ENCODE peak calls at places on chromosomes 11 and 22, in four cellular contexts. X is SK-N-SH, D is GM12878, L is H1. P is an unnamed sample.
A peak's percentile ranks its signal among the peaks of the same experiment; 100 is the strongest.

GRCh38 chr11:2523821-2524391 is 79.1 kb downstream of the KCNQ1 start:
- DNase-seq in X (peak; percentile 19), D (no peak), L (no peak), P (no peak)

GRCh38 chr22:31250740-31251330 is 38.7 kb downstream of the LIMK2 start:
- DNase-seq in X (no peak), D (no peak), L (no peak), P (no peak)

GRCh38 chr11:132941024-132941646 is 591.2 kb downstream of the OPCML start:
- DNase-seq in X (peak; percentile 56), D (no peak), L (no peak), P (peak; percentile 6)

GRCh38 chr11:2209370-2209801 is 37.8 kb upstream of the TH start:
- DNase-seq in X (peak; percentile 20), D (no peak), L (peak; percentile 41), P (peak; percentile 3)

GRCh38 chr22:49976439-49977175 is 16.0 kb downstream of the PIM3 start:
- DNase-seq in X (peak; percentile 28), D (peak; percentile 67), L (no peak), P (peak; percentile 14)

GRCh38 chr11:102289510-102290078 is 27.7 kb upstream of the BIRC3 start:
- DNase-seq in X (no peak), D (no peak), L (no peak), P (no peak)

GRCh38 chr11:131246589-131247164 is 123.7 kb upstream of the NTM start:
- DNase-seq in X (peak; percentile 23), D (no peak), L (peak; percentile 90), P (peak; percentile 25)

GRCh38 chr22:40107756-40108437 is 69.8 kb upstream of the TNRC6B start:
- DNase-seq in X (no peak), D (no peak), L (no peak), P (no peak)

GRCh38 chr22:38981005-38981658 is 1.0 kb upstream of the APOBEC3B start:
- DNase-seq in X (no peak), D (no peak), L (no peak), P (peak; percentile 59)

GRCh38 chr11:107821199-107821926 is 37.2 kb downstream of the SLC35F2 start:
- DNase-seq in X (no peak), D (no peak), L (no peak), P (no peak)

GRCh38 chr22:37063436-37064420 is 12.2 kb downstream of the KCTD17 start:
- DNase-seq in X (no peak), D (no peak), L (no peak), P (no peak)

GRCh38 chr22:37965940-37966664 is 12.6 kb downstream of the POLR2F start:
- DNase-seq in X (no peak), D (no peak), L (no peak), P (no peak)

GRCh38 chr11:47057374-47057773 is 119.3 kb downstream of the ARFGAP2 start:
- DNase-seq in X (no peak), D (no peak), L (no peak), P (no peak)

GRCh38 chr11:69444381-69445130 is 36.9 kb upstream of the LINC01488 start:
- DNase-seq in X (no peak), D (no peak), L (peak; percentile 74), P (peak; percentile 84)

GRCh38 chr11:75507571-75507970 is 18.2 kb downstream of the GDPD5 start:
- DNase-seq in X (no peak), D (no peak), L (no peak), P (no peak)

DNA sequence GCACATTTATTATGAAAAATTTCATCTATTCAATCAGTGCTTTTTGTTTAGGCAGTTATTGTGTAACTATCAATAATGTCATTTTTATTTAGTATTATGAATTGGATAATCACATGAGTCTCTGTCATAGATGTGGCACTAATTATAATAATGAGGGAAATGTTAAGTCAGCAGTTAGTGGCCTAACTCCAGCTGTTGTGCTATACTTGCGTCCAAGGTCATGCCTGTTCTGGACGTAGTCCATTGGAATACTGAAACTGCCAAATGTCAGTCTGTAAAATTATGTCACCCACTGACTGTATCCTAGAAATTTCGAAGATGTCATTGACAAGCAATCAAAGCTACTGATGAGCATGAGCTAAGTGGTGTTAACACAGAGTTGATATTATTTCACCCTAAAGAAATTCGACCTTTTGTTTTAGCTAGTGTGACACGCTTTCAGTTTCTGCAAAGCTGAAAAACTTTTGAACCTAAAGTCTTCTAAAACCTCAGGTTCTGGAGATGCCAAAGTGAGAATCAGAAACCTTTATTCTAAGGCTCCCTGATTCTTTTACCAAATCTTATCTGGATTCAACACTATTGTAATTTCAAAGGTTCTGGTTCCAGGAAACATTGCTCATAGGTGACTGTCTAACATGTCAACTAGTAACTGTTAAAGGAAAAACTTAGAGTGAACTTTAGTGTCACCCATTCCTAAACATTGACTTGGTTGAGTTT is 14.8 kb upstream of the ME3 start:
- DNase-seq in X (no peak), D (no peak), L (no peak), P (no peak)
- TF ChIP-seq NRF1 in X (no peak), D (no peak), L (no peak), P (no peak)

GRCh38 chr11:36578458-36578857 is 10.7 kb downstream of the RAG1 start:
- DNase-seq in X (peak; percentile 24), D (no peak), L (no peak), P (no peak)
- H3K4me3 ChIP-seq in X (no peak overlapping the region), D (no peak overlapping the region), L (no peak overlapping the region), P (no peak overlapping the region)

DNA sequence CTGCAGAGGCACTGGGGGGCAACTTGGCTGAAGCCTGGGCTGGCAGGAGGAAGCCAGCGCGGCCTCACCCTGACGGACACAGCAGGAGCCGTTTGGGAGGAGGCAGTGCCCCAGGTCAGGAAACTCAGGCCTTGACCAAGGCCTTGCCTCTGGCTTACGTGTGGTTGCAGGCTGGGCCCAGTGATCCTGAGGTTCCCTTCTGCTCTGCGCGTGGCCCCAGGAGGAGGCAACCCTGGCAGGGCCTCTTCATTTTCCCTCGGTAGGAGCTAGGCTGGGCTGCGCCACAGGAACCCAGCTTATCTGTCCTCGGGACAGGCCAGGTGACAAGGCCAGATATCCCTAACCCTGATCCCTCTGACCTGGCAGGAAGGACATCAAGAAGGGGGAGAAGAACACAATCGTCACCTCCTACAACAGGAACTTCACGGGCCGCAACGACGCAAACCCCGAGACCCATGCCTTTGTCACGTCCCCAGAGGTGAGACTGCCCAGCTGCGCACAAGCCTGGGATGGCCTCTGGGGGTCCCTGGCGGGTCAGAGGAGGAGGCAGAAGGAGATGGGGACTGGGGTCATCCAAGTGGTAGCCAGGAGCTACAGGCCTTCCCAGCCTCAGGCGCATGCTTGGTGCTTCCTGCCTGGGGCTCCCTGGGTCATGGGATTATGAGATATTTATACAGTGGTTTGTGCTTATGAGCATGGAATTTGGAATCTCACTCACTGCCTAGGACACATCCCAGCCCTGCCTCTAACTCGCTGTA is 20.6 kb downstream of the POLR3H start:
- DNase-seq in X (peak; percentile 26), D (no peak), L (no peak), P (peak; percentile 64)
- TF ChIP-seq NRF1 in X (no peak), D (no peak), L (no peak), P (peak; percentile 72)

GRCh38 chr11:125123194-125123946 is 11.9 kb upstream of the TMEM218 start:
- DNase-seq in X (no peak), D (no peak), L (no peak), P (no peak)

GRCh38 chr11:125128450-125128849 is 17.0 kb upstream of the TMEM218 start:
- DNase-seq in X (no peak), D (no peak), L (no peak), P (no peak)

GRCh38 chr11:125129316-125129990 is 18.0 kb upstream of the TMEM218 start:
- DNase-seq in X (no peak), D (no peak), L (no peak), P (no peak)

DNA sequence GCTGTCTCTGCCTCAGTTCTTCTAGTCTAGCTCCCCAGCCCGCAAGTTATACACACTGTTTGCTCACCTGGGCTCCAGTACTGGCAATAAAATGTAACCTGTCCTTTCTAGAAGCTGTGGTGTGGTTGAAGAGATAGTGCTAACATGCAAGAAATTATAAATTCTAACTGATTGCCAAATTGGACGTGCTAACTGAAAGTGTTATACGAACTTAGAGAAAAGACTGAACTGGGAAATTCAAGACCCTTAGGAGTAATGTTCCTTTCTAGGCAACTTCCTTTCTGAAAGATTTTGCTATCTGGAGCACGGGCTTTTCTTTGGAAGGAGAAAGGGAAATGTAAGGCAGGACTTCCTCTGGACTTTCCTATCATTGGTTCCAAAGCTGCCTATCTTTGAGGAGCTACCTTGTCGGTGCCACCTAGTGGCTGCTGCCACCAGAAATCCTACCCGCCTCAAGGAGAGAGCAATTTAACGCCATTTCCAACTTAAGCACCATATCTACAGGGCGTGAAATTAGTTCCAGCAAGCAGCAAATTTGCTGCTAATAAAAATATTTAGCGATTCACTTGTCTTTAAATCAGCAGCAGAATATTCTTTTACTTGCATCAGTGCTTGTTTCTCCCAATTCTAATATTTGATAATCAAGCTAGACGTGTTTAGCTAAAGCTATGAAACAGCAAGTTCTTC is 12.7 kb upstream of the TMEM218 start:
- DNase-seq in X (peak; percentile 42), D (no peak), L (no peak), P (peak; percentile 49)
- H3K4me3 ChIP-seq in X (no peak overlapping the region), D (no peak overlapping the region), L (peak overlapping the region; percentile 10), P (no peak overlapping the region)

GRCh38 chr11:59259867-59260475 is 47.2 kb upstream of the MPEG1 start:
- DNase-seq in X (no peak), D (no peak), L (no peak), P (no peak)
- TF ChIP-seq NRF1 in X (no peak), D (no peak), L (no peak), P (no peak)

P was measured in K562.